ENCODE peak calls at places on chromosome 15, in nine cellular contexts. V is bronchial epithelial cell, M is transverse colon, X is tibial nerve, P is HepG2, U is GM12865, I is foreskin fibroblast, S is AG10803, R is choroid plexus epithelial cell. D is an unnamed sample.

GRCh38 chr15:57541805-57542504 is 49.7 kb upstream of the MYZAP start:
- DNase-seq in V (peak), M (peak), X (peak), P (peak), U (peak), I (peak), S (peak), R (peak), D (peak)

GRCh38 chr15:47293763-47294162 is 423.5 kb upstream of the SEMA6D start:
- DNase-seq in V (peak), M (peak), X (peak), P (no peak), U (no peak), I (peak), S (peak), R (peak), D (peak)

GRCh38 chr15:26983822-26984221 is 12.8 kb downstream of the GABRG3 start:
- DNase-seq in V (no peak), M (no peak), X (no peak), P (no peak), U (no peak), I (no peak), S (no peak), R (no peak), D (no peak)

GRCh38 chr15:66923438-66923881 is 141.9 kb upstream of the SMAD3 start:
- DNase-seq in V (peak), M (peak), X (no peak), P (peak), U (peak), I (no peak), S (no peak), R (peak), D (no peak)

GRCh38 chr15:99509686-99510461 is 55.9 kb upstream of the MEF2A start:
- DNase-seq in V (no peak), M (no peak), X (no peak), P (no peak), U (peak), I (no peak), S (peak), R (no peak), D (no peak)

GRCh38 chr15:41772720-41773331 is 1.5 kb upstream of the MAPKBP1 start:
- DNase-seq in V (peak), M (peak), X (no peak), P (peak), U (peak), I (peak), S (peak), R (peak), D (peak)

GRCh38 chr15:31439328-31439727 is 112.7 kb downstream of the KLF13 start:
- DNase-seq in V (no peak), M (peak), X (no peak), P (peak), U (peak), I (no peak), S (no peak), R (no peak), D (no peak)

GRCh38 chr15:25179673-25180511 is 225.1 kb downstream of the SNRPN start:
- DNase-seq in V (no peak), M (peak), X (no peak), P (no peak), U (no peak), I (no peak), S (no peak), R (no peak), D (no peak)

GRCh38 chr15:59687831-59688230 is 1.3 kb downstream of the BNIP2 start:
- DNase-seq in V (peak), M (no peak), X (no peak), P (peak), U (peak), I (no peak), S (peak), R (peak), D (no peak)

GRCh38 chr15:62244762-62245161 is 79.7 kb upstream of the C2CD4B start:
- DNase-seq in V (no peak), M (no peak), X (no peak), P (no peak), U (no peak), I (no peak), S (no peak), R (no peak), D (no peak)

GRCh38 chr15:84904409-84904808 is 19.9 kb downstream of the SLC28A1 start:
- DNase-seq in V (no peak), M (no peak), X (no peak), P (no peak), U (no peak), I (no peak), S (peak), R (no peak), D (no peak)

GRCh38 chr15:41347236-41347635 is 14.6 kb downstream of the NUSAP1 start:
- DNase-seq in V (no peak), M (no peak), X (no peak), P (no peak), U (no peak), I (no peak), S (no peak), R (no peak), D (no peak)

GRCh38 chr15:101827257-101827656 is 15.3 kb downstream of the OR4F15 start:
- DNase-seq in V (no peak), M (no peak), X (no peak), P (no peak), U (no peak), I (peak), S (peak), R (no peak), D (no peak)

GRCh38 chr15:67082007-67082536 is 16.7 kb downstream of the SMAD3 start:
- DNase-seq in V (no peak), M (peak), X (no peak), P (no peak), U (peak), I (no peak), S (no peak), R (no peak), D (no peak)

GRCh38 chr15:89315375-89315929 is 19.2 kb downstream of the POLG start:
- DNase-seq in V (no peak), M (no peak), X (no peak), P (peak), U (no peak), I (no peak), S (no peak), R (no peak), D (no peak)

GRCh38 chr15:48806151-48806550 is 4.7 kb downstream of the CEP152 start:
- DNase-seq in V (no peak), M (no peak), X (no peak), P (no peak), U (peak), I (no peak), S (peak), R (peak), D (no peak)

GRCh38 chr15:85689729-85690128 is 105.0 kb downstream of the KLHL25 start:
- DNase-seq in V (peak), M (peak), X (no peak), P (no peak), U (peak), I (peak), S (peak), R (peak), D (peak)

GRCh38 chr15:53979051-53979788 is 979 bp downstream of the UNC13C start:
- DNase-seq in V (no peak), M (no peak), X (no peak), P (no peak), U (no peak), I (no peak), S (no peak), R (no peak), D (no peak)

GRCh38 chr15:71532994-71533393 is 277.4 kb upstream of the NR2E3 start:
- DNase-seq in V (peak), M (no peak), X (no peak), P (peak), U (peak), I (peak), S (peak), R (peak), D (no peak)

GRCh38 chr15:49990835-49991540 is 128.0 kb downstream of the ATP8B4 start:
- DNase-seq in V (no peak), M (no peak), X (no peak), P (no peak), U (no peak), I (no peak), S (peak), R (peak), D (no peak)

GRCh38 chr15:82044373-82045178 is 1.2 kb downstream of the MEX3B start:
- DNase-seq in V (no peak), M (peak), X (peak), P (no peak), U (peak), I (peak), S (peak), R (peak), D (peak)

GRCh38 chr15:33292718-33293307 is 18.0 kb upstream of the RYR3 start:
- DNase-seq in V (peak), M (peak), X (peak), P (peak), U (peak), I (peak), S (peak), R (peak), D (no peak)

GRCh38 chr15:78726870-78727551 is 84.3 kb downstream of the ADAMTS7 start:
- DNase-seq in V (peak), M (peak), X (no peak), P (peak), U (peak), I (no peak), S (no peak), R (no peak), D (no peak)

GRCh38 chr15:61748529-61748928 is 311.7 kb downstream of the VPS13C start:
- DNase-seq in V (peak), M (no peak), X (no peak), P (no peak), U (no peak), I (peak), S (peak), R (no peak), D (peak)

GRCh38 chr15:81889480-81889871 is 156.3 kb downstream of the MEX3B start:
- DNase-seq in V (no peak), M (no peak), X (no peak), P (no peak), U (no peak), I (no peak), S (no peak), R (no peak), D (no peak)

GRCh38 chr15:25849431-25849921 is 13.7 kb downstream of the ATP10A start:
- DNase-seq in V (peak), M (no peak), X (no peak), P (no peak), U (no peak), I (peak), S (peak), R (peak), D (peak)

GRCh38 chr15:53216036-53216435 is 425.9 kb upstream of the ONECUT1 start:
- DNase-seq in V (no peak), M (no peak), X (no peak), P (no peak), U (no peak), I (no peak), S (no peak), R (no peak), D (no peak)

GRCh38 chr15:47870956-47871625 is 153.8 kb downstream of the SEMA6D start:
- DNase-seq in V (peak), M (no peak), X (no peak), P (no peak), U (no peak), I (peak), S (peak), R (peak), D (peak)

GRCh38 chr15:74202461-74203401 is at the start of gene STRA6:
- DNase-seq in V (peak), M (no peak), X (no peak), P (peak), U (no peak), I (peak), S (peak), R (peak), D (peak)

GRCh38 chr15:82314769-82315518 is 34.3 kb downstream of the GOLGA6L10 start:
- DNase-seq in V (no peak), M (no peak), X (no peak), P (no peak), U (no peak), I (no peak), S (no peak), R (no peak), D (no peak)

GRCh38 chr15:29571728-29572454 is 250.4 kb downstream of the TJP1 start:
- DNase-seq in V (no peak), M (peak), X (no peak), P (no peak), U (no peak), I (no peak), S (no peak), R (peak), D (no peak)
- H3K4me3 ChIP-seq in V (no peak), M (peak), X (no peak), P (no peak), U (no peak), I (no peak), S (no peak), R (no peak), D (no peak)

DNA sequence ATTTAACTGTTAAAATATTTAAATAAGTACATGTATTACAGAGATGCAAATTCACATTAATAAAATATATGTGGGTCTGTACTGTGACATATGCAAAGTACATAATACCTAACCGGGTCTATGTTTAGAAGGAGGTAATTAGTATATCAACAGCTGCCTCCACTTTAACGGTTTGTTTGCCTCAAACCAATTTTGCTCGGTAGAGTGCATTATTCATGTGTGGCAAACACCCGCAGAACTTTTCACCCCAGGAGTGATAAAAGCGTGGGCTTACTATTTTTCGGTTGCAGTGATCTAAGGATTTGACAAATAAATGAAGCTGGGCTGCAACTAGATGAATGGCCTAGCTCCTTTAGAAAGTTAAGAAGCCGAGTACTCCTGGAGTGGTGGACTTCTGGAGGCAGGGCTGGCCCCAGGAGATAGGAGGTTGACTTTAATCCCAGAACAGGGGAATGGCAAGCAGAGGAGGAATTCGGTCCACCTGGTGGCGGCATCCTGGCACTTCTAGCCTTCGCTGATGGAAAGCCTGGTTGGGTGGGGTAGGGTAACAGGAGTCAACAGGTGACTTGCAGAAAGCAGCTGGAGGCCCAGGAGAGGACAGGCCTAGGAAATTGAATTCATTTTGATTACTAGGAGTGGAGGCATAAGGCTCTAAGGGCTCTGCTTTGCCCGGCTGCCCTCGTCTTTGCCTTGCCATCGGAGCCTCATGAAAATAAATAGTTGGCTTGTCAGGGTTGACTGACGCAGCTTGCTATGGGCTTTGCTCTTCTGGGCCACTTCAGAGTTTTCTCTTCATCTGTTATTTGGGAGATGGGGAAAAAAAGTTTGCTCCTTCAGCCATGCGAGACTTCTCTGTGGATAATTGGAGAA is 2.4 kb downstream of the SLCO3A1 start:
- DNase-seq in V (peak), M (peak), X (no peak), P (peak), U (no peak), I (no peak), S (no peak), R (no peak), D (no peak)
- H3K4me3 ChIP-seq in V (no peak), M (no peak), X (no peak), P (no peak), U (no peak), I (no peak), S (no peak), R (no peak), D (no peak)

DNA sequence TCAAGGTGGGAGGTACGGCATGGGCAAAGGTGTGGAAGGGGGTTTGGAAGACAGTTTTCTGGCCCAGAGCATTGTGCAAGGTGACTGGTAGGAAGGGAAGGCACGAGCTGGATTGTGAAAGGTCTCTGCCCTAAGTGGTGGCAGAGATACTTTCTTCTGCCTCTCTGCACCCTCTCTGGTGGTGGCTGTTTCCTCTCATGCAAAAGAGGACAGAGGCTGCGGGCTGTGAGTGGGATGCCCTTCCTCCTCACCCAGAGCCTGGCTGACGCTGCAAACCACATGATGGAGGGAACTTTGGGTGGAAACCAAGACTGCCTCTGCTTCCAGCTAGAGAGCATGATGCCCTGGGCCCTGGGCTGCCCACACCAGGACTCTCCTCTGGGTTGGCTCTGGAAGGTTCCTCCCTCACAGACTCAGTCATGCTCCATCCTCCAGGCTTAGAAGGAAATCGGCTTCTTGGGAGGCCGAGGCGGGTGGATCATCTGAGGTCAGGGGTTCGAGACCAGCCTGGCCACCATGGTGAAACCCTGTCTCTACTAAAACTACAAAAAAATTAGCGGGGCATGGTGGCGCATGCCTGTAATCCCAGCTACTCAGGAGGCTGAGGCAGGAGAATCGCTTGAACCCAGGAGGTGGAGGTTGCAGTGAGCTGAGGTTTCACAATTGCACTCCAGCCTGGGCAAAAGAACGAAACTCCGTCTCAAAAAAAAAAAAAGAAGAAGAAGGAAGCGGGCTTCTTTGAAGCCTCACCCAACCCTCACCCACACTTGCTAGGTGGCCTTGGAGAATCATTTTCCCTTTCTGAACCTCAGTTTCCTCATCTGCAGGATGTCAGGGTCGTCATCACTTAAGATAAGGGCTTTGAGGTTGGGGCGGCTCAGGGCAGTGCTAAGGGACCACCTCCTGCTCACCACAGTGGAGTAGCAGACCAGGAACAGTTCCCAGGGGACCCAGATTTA is 8.3 kb downstream of the PSTPIP1 start:
- DNase-seq in V (no peak), M (peak), X (no peak), P (no peak), U (peak), I (no peak), S (no peak), R (no peak), D (no peak)
- H3K4me3 ChIP-seq in V (no peak), M (no peak), X (no peak), P (no peak), U (no peak), I (no peak), S (no peak), R (no peak), D (no peak)

GRCh38 chr15:75366163-75366562 is 2.2 kb downstream of the MAN2C1 start:
- DNase-seq in V (no peak), M (no peak), X (no peak), P (no peak), U (no peak), I (no peak), S (no peak), R (no peak), D (no peak)
- H3K4me3 ChIP-seq in V (no peak), M (no peak), X (no peak), P (no peak), U (no peak), I (no peak), S (no peak), R (no peak), D (no peak)

GRCh38 chr15:100628746-100629145 is 26.4 kb downstream of the ASB7 start:
- DNase-seq in V (no peak), M (no peak), X (no peak), P (no peak), U (no peak), I (no peak), S (peak), R (peak), D (no peak)
- H3K4me3 ChIP-seq in V (no peak), M (no peak), X (no peak), P (no peak), U (no peak), I (peak), S (peak), R (no peak), D (no peak)

D was measured in skeletal muscle cell.